ENCODE peak calls at places on chromosome 6, in seven cellular contexts. One of them, this sample, is unnamed.

GRCh38 chr6:159445351-159445750 is 247.7 kb downstream of the SOD2 start:
- DNase-seq in AG04450: no peak
- DNase-seq in AG09309: no peak
- DNase-seq in posterior vena cava: no peak
- DNase-seq in EL: peak
- DNase-seq in heart left ventricle: no peak
- DNase-seq in iPS DF 19.7: no peak
- DNase-seq in this sample: no peak

GRCh38 chr6:165889636-165890403 is 226.8 kb upstream of the PDE10A start:
- DNase-seq in posterior vena cava: no peak
- DNase-seq in AG04450: no peak
- DNase-seq in AG09309: no peak
- DNase-seq in EL: peak
- DNase-seq in heart left ventricle: no peak
- DNase-seq in iPS DF 19.7: no peak
- DNase-seq in this sample: peak

GRCh38 chr6:121881974-121882667 is 446.7 kb downstream of the GJA1 start:
- DNase-seq in AG09309: peak
- DNase-seq in EL: peak
- DNase-seq in AG04450: peak
- DNase-seq in posterior vena cava: no peak
- DNase-seq in heart left ventricle: no peak
- DNase-seq in iPS DF 19.7: no peak
- DNase-seq in this sample: peak

GRCh38 chr6:159002432-159003160 is 2.6 kb upstream of the RSPH3 start:
- DNase-seq in EL: peak
- DNase-seq in posterior vena cava: no peak
- DNase-seq in iPS DF 19.7: no peak
- DNase-seq in heart left ventricle: no peak
- DNase-seq in AG09309: no peak
- DNase-seq in AG04450: no peak
- DNase-seq in this sample: peak

GRCh38 chr6:56087421-56087820 is 160.0 kb downstream of the COL21A1 start:
- DNase-seq in posterior vena cava: no peak
- DNase-seq in AG09309: no peak
- DNase-seq in heart left ventricle: no peak
- DNase-seq in iPS DF 19.7: no peak
- DNase-seq in AG04450: no peak
- DNase-seq in EL: no peak
- DNase-seq in this sample: no peak

GRCh38 chr6:107318100-107318736 is 141.1 kb downstream of the PDSS2 start:
- DNase-seq in AG04450: peak
- DNase-seq in iPS DF 19.7: peak
- DNase-seq in posterior vena cava: no peak
- DNase-seq in EL: peak
- DNase-seq in AG09309: no peak
- DNase-seq in heart left ventricle: no peak
- DNase-seq in this sample: peak

GRCh38 chr6:6614096-6614964 is 25.8 kb downstream of the LY86 start:
- DNase-seq in EL: no peak
- DNase-seq in posterior vena cava: no peak
- DNase-seq in iPS DF 19.7: no peak
- DNase-seq in heart left ventricle: no peak
- DNase-seq in AG04450: no peak
- DNase-seq in AG09309: no peak
- DNase-seq in this sample: peak

GRCh38 chr6:166952567-166953464 is 3.5 kb downstream of the RNASET2 start:
- DNase-seq in EL: no peak
- DNase-seq in AG09309: no peak
- DNase-seq in posterior vena cava: no peak
- DNase-seq in iPS DF 19.7: no peak
- DNase-seq in heart left ventricle: no peak
- DNase-seq in AG04450: no peak
- DNase-seq in this sample: no peak

GRCh38 chr6:136772685-136773472 is 19.4 kb downstream of the MAP3K5 start:
- DNase-seq in EL: no peak
- DNase-seq in AG04450: no peak
- DNase-seq in heart left ventricle: no peak
- DNase-seq in iPS DF 19.7: peak
- DNase-seq in AG09309: no peak
- DNase-seq in posterior vena cava: no peak
- DNase-seq in this sample: no peak

This sample was measured in AG20443.